ENCODE peak calls at places on chromosomes 13 and 19, in nine cellular contexts. I is kidney epithelial cell; O is substantia nigra; D is fibroblast of mammary gland; N is NAMALWA; K is AG10803; Q is Jurkat, Clone E6-1; H is testis; G is CD4-positive, alpha-beta memory T cell. F is an unnamed sample.

GRCh38 chr13:91546865-91547264 is 148.4 kb downstream of the GPC5 start:
- DNase-seq in I (no peak), O (no peak), D (no peak), N (no peak), K (no peak), Q (no peak), H (no peak), G (no peak), F (no peak)

GRCh38 chr13:29582171-29582570 is 13.3 kb downstream of the SLC7A1 start:
- DNase-seq in I (no peak), O (no peak), D (no peak), N (no peak), K (no peak), Q (no peak), H (peak), G (no peak), F (no peak)

GRCh38 chr19:40392894-40393517 is 3.0 kb upstream of the HIPK4 start:
- DNase-seq in I (no peak), O (no peak), D (no peak), N (no peak), K (no peak), Q (no peak), H (no peak), G (no peak), F (no peak)

GRCh38 chr19:14089662-14090508 is 666 bp downstream of the SAMD1 start:
- DNase-seq in I (no peak), O (no peak), D (peak), N (peak), K (peak), Q (no peak), H (no peak), G (peak), F (peak)

GRCh38 chr19:33785795-33786194 is 10.9 kb upstream of the KCTD15 start:
- DNase-seq in I (no peak), O (no peak), D (peak), N (no peak), K (peak), Q (no peak), H (no peak), G (no peak), F (no peak)

GRCh38 chr13:77002590-77003190 is 10.8 kb downstream of the CLN5 start:
- DNase-seq in I (no peak), O (no peak), D (peak), N (peak), K (peak), Q (no peak), H (no peak), G (no peak), F (peak)

GRCh38 chr19:703651-704446 is 4.9 kb upstream of the PALM start:
- DNase-seq in I (no peak), O (no peak), D (peak), N (peak), K (no peak), Q (peak), H (peak), G (peak), F (peak)

GRCh38 chr19:49442793-49443365 is 1.6 kb upstream of the SLC17A7 start:
- DNase-seq in I (peak), O (no peak), D (peak), N (peak), K (peak), Q (no peak), H (peak), G (no peak), F (peak)

GRCh38 chr13:45713721-45714120 is 11.6 kb downstream of the CBY2 start:
- DNase-seq in I (no peak), O (no peak), D (no peak), N (no peak), K (no peak), Q (no peak), H (no peak), G (no peak), F (no peak)

GRCh38 chr13:73579574-73580274 is 520.9 kb downstream of the KLF5 start:
- DNase-seq in I (no peak), O (no peak), D (no peak), N (no peak), K (no peak), Q (no peak), H (no peak), G (no peak), F (no peak)

GRCh38 chr19:1333789-1334188 is 48.1 kb downstream of the EFNA2 start:
- DNase-seq in I (no peak), O (no peak), D (no peak), N (no peak), K (no peak), Q (no peak), H (no peak), G (no peak), F (no peak)

GRCh38 chr19:54189020-54189667 is at the start of gene MBOAT7:
- DNase-seq in I (no peak), O (no peak), D (no peak), N (no peak), K (no peak), Q (no peak), H (no peak), G (no peak), F (no peak)

GRCh38 chr13:92044351-92044750 is 645.9 kb downstream of the GPC5 start:
- DNase-seq in I (no peak), O (no peak), D (no peak), N (no peak), K (no peak), Q (no peak), H (no peak), G (no peak), F (no peak)

GRCh38 chr13:31101511-31102170 is 60.1 kb downstream of the HSPH1 start:
- DNase-seq in I (no peak), O (no peak), D (no peak), N (no peak), K (peak), Q (no peak), H (no peak), G (no peak), F (no peak)

GRCh38 chr19:4742717-4743646 is 19.3 kb upstream of the DPP9 start:
- DNase-seq in I (no peak), O (no peak), D (no peak), N (no peak), K (no peak), Q (no peak), H (peak), G (no peak), F (no peak)

GRCh38 chr19:12723643-12724426 is at the start of gene TNPO2:
- DNase-seq in I (peak), O (peak), D (peak), N (peak), K (peak), Q (peak), H (peak), G (peak), F (peak)

GRCh38 chr19:37955986-37956385 is 49.0 kb downstream of the SIPA1L3 start:
- DNase-seq in I (no peak), O (no peak), D (no peak), N (no peak), K (no peak), Q (no peak), H (no peak), G (no peak), F (no peak)

GRCh38 chr19:44072543-44073401 is 813 bp downstream of the ZNF284 start:
- DNase-seq in I (no peak), O (no peak), D (peak), N (no peak), K (no peak), Q (no peak), H (no peak), G (no peak), F (peak)

F was measured in fibroblast of villous mesenchyme.